ENCODE peak calls at places on chromosomes 11 and 22, in five cellular contexts. Y is CD4-positive, alpha-beta memory T cell; E is ELR; G is stimulated activated CD8-positive, alpha-beta memory T cell treated with anti-CD3 and anti-CD28 coated beads, Interleukin-4, amount 100 ng/mL, for 1 hour; N is HT-29. U is an unnamed sample.

GRCh38 chr11:78801161-78801884 is 226.7 kb upstream of the NARS2 start:
- DNase-seq in Y (no peak), E (peak; percentile 63), G (no peak), N (no peak), U (no peak)

GRCh38 chr11:119742263-119742861 is 13.4 kb upstream of the NECTIN1 start:
- DNase-seq in Y (no peak), E (no peak), G (no peak), N (no peak), U (peak; percentile 85)

GRCh38 chr11:118658372-118659313 is 20.8 kb downstream of the TREH start:
- DNase-seq in Y (no peak), E (peak; percentile 47), G (no peak), N (peak; percentile 50), U (no peak)

GRCh38 chr11:117381988-117382387 is 54.3 kb downstream of the CEP164 start:
- DNase-seq in Y (no peak), E (no peak), G (no peak), N (no peak), U (no peak)

GRCh38 chr11:1349074-1349931 is 39.9 kb upstream of the TOLLIP start:
- DNase-seq in Y (no peak), E (no peak), G (no peak), N (no peak), U (no peak)

GRCh38 chr22:37443086-37443485 is 15.8 kb upstream of the ELFN2 start:
- DNase-seq in Y (no peak), E (no peak), G (no peak), N (no peak), U (no peak)

GRCh38 chr11:33005175-33005574 is 10.5 kb upstream of the DEPDC7 start:
- DNase-seq in Y (peak; percentile 53), E (no peak), G (no peak), N (no peak), U (no peak)

GRCh38 chr22:19174106-19175025 is 4.2 kb downstream of the SLC25A1 start:
- DNase-seq in Y (no peak), E (peak; percentile 69), G (no peak), N (peak; percentile 53), U (no peak)

GRCh38 chr11:93986716-93987115 is 34.4 kb upstream of the HEPHL1 start:
- DNase-seq in Y (no peak), E (peak; percentile 43), G (no peak), N (peak; percentile 64), U (no peak)

GRCh38 chr11:70210516-70210915 is 7.4 kb downstream of the FADD start:
- DNase-seq in Y (no peak), E (no peak), G (no peak), N (no peak), U (no peak)

GRCh38 chr11:104830080-104830479 is 68.2 kb downstream of the CASP12 start:
- DNase-seq in Y (no peak), E (peak; percentile 41), G (no peak), N (peak; percentile 42), U (no peak)

GRCh38 chr22:50175921-50176849 is 5.7 kb downstream of the PANX2 start:
- DNase-seq in Y (no peak), E (no peak), G (no peak), N (no peak), U (no peak)

GRCh38 chr11:18011633-18012313 is 1.1 kb downstream of the SERGEF start:
- DNase-seq in Y (no peak), E (no peak), G (no peak), N (no peak), U (no peak)

GRCh38 chr11:114280696-114281095 is 15.5 kb upstream of the NNMT start:
- DNase-seq in Y (no peak), E (peak; percentile 84), G (no peak), N (peak; percentile 96), U (peak; percentile 88)

GRCh38 chr22:20027966-20028854 is 7.3 kb downstream of the TANGO2 start:
- DNase-seq in Y (no peak), E (peak; percentile 57), G (no peak), N (peak; percentile 83), U (no peak)

GRCh38 chr22:19287076-19287724 is 4.3 kb downstream of the CLTCL1 start:
- DNase-seq in Y (no peak), E (peak; percentile 12), G (no peak), N (no peak), U (peak; percentile 35)